ENCODE peak calls at places on chromosome X, in six cellular contexts. X, R, G, L, M and Y are unnamed samples.

GRCh38 chrX:15877380-15877779 is 22.8 kb upstream of the AP1S2 start:
- DNase-seq in X (no peak), R (no peak), G (no peak), L (no peak), M (peak; percentile 20), Y (peak; percentile 53)

GRCh38 chrX:111585337-111585736 is 73.9 kb downstream of the SERTM2 start:
- DNase-seq in X (no peak), R (no peak), G (no peak), L (no peak), M (no peak), Y (no peak)

GRCh38 chrX:19824603-19825002 is 62.8 kb downstream of the SH3KBP1 start:
- DNase-seq in X (no peak), R (no peak), G (no peak), L (no peak), M (no peak), Y (no peak)

GRCh38 chrX:57528670-57529255 is 63.0 kb upstream of the ZXDB start:
- DNase-seq in X (no peak), R (peak; percentile 18), G (no peak), L (no peak), M (no peak), Y (no peak)

GRCh38 chrX:37060999-37061398 is 52.8 kb downstream of the FAM47C start:
- DNase-seq in X (no peak), R (no peak), G (no peak), L (no peak), M (no peak), Y (no peak)

GRCh38 chrX:74656079-74656745 is 41.8 kb upstream of the RLIM start:
- DNase-seq in X (no peak), R (no peak), G (no peak), L (no peak), M (no peak), Y (no peak)

GRCh38 chrX:124194209-124194608 is 138.3 kb upstream of the TEX13D start:
- DNase-seq in X (no peak), R (no peak), G (no peak), L (no peak), M (peak; percentile 29), Y (no peak)

GRCh38 chrX:118974088-118974907 is at the start of gene LONRF3:
- DNase-seq in X (peak; percentile 84), R (peak; percentile 80), G (peak; percentile 73), L (peak; percentile 70), M (peak; percentile 77), Y (peak; percentile 89)

GRCh38 chrX:3066555-3066954 is 25.3 kb downstream of the ARSF start:
- DNase-seq in X (no peak), R (no peak), G (no peak), L (no peak), M (no peak), Y (peak; percentile 27)

GRCh38 chrX:136607236-136607635 is 40.7 kb upstream of the CD40LG start:
- DNase-seq in X (no peak), R (no peak), G (no peak), L (no peak), M (no peak), Y (no peak)

GRCh38 chrX:50514811-50515210 is 44.2 kb upstream of the DGKK start:
- DNase-seq in X (no peak), R (no peak), G (no peak), L (no peak), M (peak; percentile 5), Y (no peak)

GRCh38 chrX:81201692-81202412 is at the start of the genes HMGN5 and SH3BGRL:
- DNase-seq in X (peak; percentile 64), R (peak; percentile 74), G (peak; percentile 75), L (peak; percentile 51), M (peak; percentile 76), Y (peak; percentile 90)

GRCh38 chrX:44675364-44676024 is 132.8 kb upstream of the FUNDC1 start:
- DNase-seq in X (peak; percentile 4), R (no peak), G (no peak), L (no peak), M (peak; percentile 57), Y (peak; percentile 48)

GRCh38 chrX:87425618-87426017 is 92.0 kb upstream of the KLHL4 start:
- DNase-seq in X (no peak), R (no peak), G (no peak), L (no peak), M (no peak), Y (no peak)
- H3K27ac ChIP-seq in X (no peak overlapping the region), R (no peak overlapping the region), G (no peak overlapping the region), L (no peak overlapping the region), M (no peak overlapping the region), Y (no peak overlapping the region)

GRCh38 chrX:139691843-139692505 is 16.0 kb downstream of the MCF2 start:
- DNase-seq in X (no peak), R (no peak), G (no peak), L (no peak), M (no peak), Y (no peak)

GRCh38 chrX:139692908-139693307 is 15.1 kb downstream of the MCF2 start:
- DNase-seq in X (no peak), R (no peak), G (no peak), L (no peak), M (no peak), Y (no peak)

GRCh38 chrX:139691493-139691842 is 16.5 kb downstream of the MCF2 start:
- DNase-seq in X (no peak), R (no peak), G (no peak), L (no peak), M (no peak), Y (peak; percentile 26)

DNA sequence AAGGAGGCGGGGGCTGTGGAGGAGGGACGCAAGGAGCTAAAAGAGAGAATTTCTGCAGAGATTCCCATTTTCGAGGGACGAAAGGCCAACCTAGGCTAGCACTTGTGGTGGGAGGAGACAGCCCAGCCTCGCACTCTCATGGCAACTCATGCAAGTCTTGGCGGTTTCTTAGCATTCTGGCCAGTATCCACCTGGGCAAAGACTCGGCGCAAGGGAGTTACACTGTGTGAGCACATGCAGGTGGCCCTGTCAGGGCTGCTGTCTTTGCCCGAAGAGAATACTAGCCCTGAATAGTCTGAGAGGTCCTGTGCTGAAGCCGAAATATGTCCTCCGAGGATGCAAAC is 15.5 kb downstream of the MCF2 start:
- DNase-seq in X (no peak), R (no peak), G (no peak), L (no peak), M (no peak), Y (peak; percentile 36)
- H3K4me3 ChIP-seq in X (no peak overlapping the region), R (no peak overlapping the region), G (no peak overlapping the region), L (no peak overlapping the region), M (peak overlapping the region; percentile 57), Y (peak overlapping the region; percentile 17)

DNA sequence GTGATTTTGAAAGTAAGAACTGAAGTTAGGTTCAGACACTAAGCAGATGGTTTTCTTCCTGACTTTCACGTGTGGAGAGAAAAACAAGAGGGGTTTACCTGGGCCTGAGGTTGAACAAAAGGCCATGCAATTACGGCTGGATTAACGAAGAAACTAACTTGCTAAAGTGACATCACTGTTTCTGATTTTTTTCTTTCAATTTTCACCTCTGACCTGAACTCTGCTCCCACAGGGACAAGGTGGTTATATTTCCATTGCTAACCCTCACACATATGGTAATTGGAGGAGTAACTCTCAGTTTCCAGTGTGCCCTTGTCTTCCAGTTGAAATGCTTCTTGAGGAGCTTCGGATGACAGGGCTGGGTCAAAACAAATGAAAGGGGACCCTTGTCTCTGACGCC is 38.0 kb downstream of the MSN start:
- DNase-seq in X (no peak), R (no peak), G (no peak), L (no peak), M (no peak), Y (no peak)
- H3K4me1 ChIP-seq in X (peaks cover 49% of the 10 kb centered on the region), R (no peaks in the 10 kb centered on the region), G (peaks cover 5% of the 10 kb centered on the region), L (peaks cover 50% of the 10 kb centered on the region), M (peaks cover 14% of the 10 kb centered on the region), Y (no peaks in the 10 kb centered on the region)

DNA sequence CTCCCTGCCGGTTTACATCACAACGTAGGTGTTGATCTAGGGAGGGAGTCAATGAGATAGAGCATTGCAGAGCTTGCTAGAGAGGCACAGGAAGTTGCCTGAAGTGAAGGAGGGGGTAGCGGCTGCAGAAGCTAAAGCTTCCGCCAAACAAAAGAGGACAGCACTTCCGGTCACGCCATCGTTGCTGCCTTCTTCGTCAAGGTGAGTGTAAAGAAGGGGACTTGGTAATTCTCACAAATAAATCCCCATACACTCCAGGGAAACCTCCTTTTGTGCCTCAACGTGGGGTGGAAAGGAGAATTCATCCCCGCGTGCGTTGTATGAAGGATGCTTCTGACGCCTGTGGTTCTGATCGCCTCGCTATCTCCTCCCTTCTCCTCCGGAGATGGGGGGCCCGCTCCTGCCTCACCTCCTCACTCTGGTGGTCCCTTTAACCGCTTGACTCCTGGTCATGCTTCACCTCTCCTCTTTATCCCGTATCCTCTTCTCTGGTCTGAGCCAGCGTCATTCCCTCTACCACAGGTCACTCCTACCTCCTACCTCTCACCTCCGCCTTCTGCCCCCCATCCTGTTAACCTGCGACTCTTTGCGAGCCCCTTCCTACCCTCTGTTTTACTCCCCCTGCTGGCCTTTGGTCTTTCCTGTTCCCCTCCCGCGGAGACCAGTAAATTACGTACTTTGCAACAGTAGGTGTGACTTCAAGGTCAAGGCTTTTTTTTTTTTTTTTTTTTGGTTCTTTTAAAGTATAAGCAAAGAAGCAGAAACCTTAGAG is 59.9 kb downstream of the GSPT2 start:
- DNase-seq in X (peak; percentile 5), R (peak; percentile 65), G (peak; percentile 65), L (peak; percentile 26), M (peak; percentile 15), Y (peak; percentile 80)
- H3K27ac ChIP-seq in X (peak overlapping the region; percentile 56), R (peak overlapping the region; percentile 66), G (peak overlapping the region; percentile 67), L (peak overlapping the region; percentile 49), M (no peak overlapping the region), Y (peak overlapping the region; percentile 55)

GRCh38 chrX:63530654-63531053 is 179.5 kb upstream of the SPIN4 start:
- DNase-seq in X (no peak), R (no peak), G (no peak), L (no peak), M (no peak), Y (no peak)
- H3K4me3 ChIP-seq in X (no peak overlapping the region), R (no peak overlapping the region), G (no peak overlapping the region), L (no peak overlapping the region), M (no peak overlapping the region), Y (no peak overlapping the region)

GRCh38 chrX:107724653-107725052 is 50.9 kb downstream of the TSC22D3 start:
- DNase-seq in X (no peak), R (no peak), G (no peak), L (no peak), M (no peak), Y (no peak)
- H3K4me1 ChIP-seq in X (peaks cover 97% of the 10 kb centered on the region), R (no peaks in the 10 kb centered on the region), G (no peaks in the 10 kb centered on the region), L (no peaks in the 10 kb centered on the region), M (peaks cover 55% of the 10 kb centered on the region), Y (peaks cover 14% of the 10 kb centered on the region)

GRCh38 chrX:40012800-40013682 is 84.7 kb downstream of the BCOR start:
- DNase-seq in X (peak; percentile 28), R (peak; percentile 90), G (peak; percentile 44), L (peak; percentile 10), M (peak; percentile 68), Y (peak; percentile 49)

GRCh38 chrX:40018021-40018420 is 79.7 kb downstream of the BCOR start:
- DNase-seq in X (no peak), R (no peak), G (no peak), L (no peak), M (no peak), Y (no peak)

GRCh38 chrX:40012039-40012799 is 85.5 kb downstream of the BCOR start:
- DNase-seq in X (peak; percentile 24), R (peak; percentile 47), G (no peak), L (no peak), M (peak; percentile 41), Y (no peak)

GRCh38 chrX:40016702-40017101 is 81.1 kb downstream of the BCOR start:
- DNase-seq in X (no peak), R (no peak), G (no peak), L (no peak), M (no peak), Y (no peak)

DNA sequence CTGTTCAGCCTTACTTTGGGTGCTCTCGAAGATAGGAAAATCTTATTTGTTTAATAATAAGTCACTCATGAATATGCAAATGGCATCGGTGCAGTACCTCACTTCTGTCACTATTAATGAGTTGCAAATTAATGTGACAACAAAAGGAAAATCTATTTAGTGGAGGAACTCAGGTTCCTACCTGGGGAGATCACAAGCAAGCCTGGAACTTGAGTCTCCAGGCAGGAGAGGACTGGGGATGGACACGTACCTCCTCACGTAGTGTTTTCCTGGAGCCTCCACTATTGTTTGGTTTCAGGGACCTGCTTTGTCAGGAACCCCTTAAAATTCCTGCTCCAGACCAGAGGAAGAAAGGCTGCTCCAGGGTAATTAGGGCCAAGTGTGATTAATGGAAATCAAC is 82.1 kb downstream of the BCOR start:
- DNase-seq in X (no peak), R (no peak), G (no peak), L (no peak), M (no peak), Y (no peak)
- H3K27ac ChIP-seq in X (no peak overlapping the region), R (no peak overlapping the region), G (no peak overlapping the region), L (no peak overlapping the region), M (no peak overlapping the region), Y (no peak overlapping the region)